ENCODE peak calls at places on chromosome 13, in nine cellular contexts. T is chondrocyte, P is right atrium auricular region, L is PC-3, V is AG09319, X is ascending aorta, B is BJ, F is WTC11, J is tibial nerve. A is an unnamed sample.

GRCh38 chr13:76157926-76158325 is 521.8 kb downstream of the LMO7 start:
- DNase-seq in T (no peak), P (no peak), L (no peak), V (no peak), X (no peak), B (no peak), F (no peak), J (no peak), A (no peak)

GRCh38 chr13:27022571-27023311 is 148.9 kb downstream of the USP12 start:
- DNase-seq in T (no peak), P (no peak), L (peak; percentile 78), V (peak; percentile 66), X (no peak), B (no peak), F (no peak), J (no peak), A (no peak)

GRCh38 chr13:27023385-27023784 is 148.2 kb downstream of the USP12 start:
- DNase-seq in T (no peak), P (no peak), L (no peak), V (no peak), X (no peak), B (no peak), F (no peak), J (no peak), A (no peak)

GRCh38 chr13:40161931-40162330 is 504.5 kb downstream of the FOXO1 start:
- DNase-seq in T (no peak), P (no peak), L (no peak), V (no peak), X (no peak), B (no peak), F (no peak), J (no peak), A (no peak)

GRCh38 chr13:101289764-101290163 is 126.5 kb downstream of the NALCN start:
- DNase-seq in T (no peak), P (no peak), L (no peak), V (no peak), X (no peak), B (no peak), F (peak; percentile 79), J (no peak), A (no peak)

GRCh38 chr13:40190656-40191100 is 475.8 kb downstream of the FOXO1 start:
- DNase-seq in T (no peak), P (peak; percentile 71), L (peak; percentile 33), V (no peak), X (peak; percentile 37), B (peak; percentile 29), F (no peak), J (peak; percentile 31), A (no peak)

GRCh38 chr13:26050568-26051230 is 1.1 kb downstream of the SHISA2 start:
- DNase-seq in T (no peak), P (no peak), L (no peak), V (no peak), X (no peak), B (no peak), F (peak; percentile 72), J (no peak), A (peak; percentile 73)

GRCh38 chr13:63161219-63161618 is 1745.6 kb upstream of the PCDH20 start:
- DNase-seq in T (no peak), P (no peak), L (no peak), V (no peak), X (no peak), B (no peak), F (no peak), J (no peak), A (no peak)

GRCh38 chr13:20945952-20946383 is 43.4 kb upstream of the XPO4 start:
- DNase-seq in T (no peak), P (no peak), L (no peak), V (no peak), X (no peak), B (no peak), F (peak; percentile 39), J (peak; percentile 22), A (no peak)

GRCh38 chr13:47723898-47724297 is 277.2 kb downstream of the SUCLA2 start:
- DNase-seq in T (no peak), P (no peak), L (no peak), V (no peak), X (no peak), B (no peak), F (no peak), J (no peak), A (no peak)

GRCh38 chr13:112990783-112991182 is 21.8 kb downstream of the MCF2L start:
- DNase-seq in T (no peak), P (no peak), L (no peak), V (no peak), X (no peak), B (no peak), F (peak; percentile 62), J (no peak), A (no peak)

GRCh38 chr13:75908137-75908536 is 272.0 kb downstream of the LMO7 start:
- DNase-seq in T (no peak), P (no peak), L (no peak), V (peak; percentile 31), X (no peak), B (no peak), F (no peak), J (no peak), A (no peak)

GRCh38 chr13:90201676-90202425 is 1145.6 kb upstream of the MIR17HG start:
- DNase-seq in T (no peak), P (no peak), L (no peak), V (no peak), X (no peak), B (no peak), F (no peak), J (no peak), A (no peak)

GRCh38 chr13:75432045-75432444 is 49.9 kb downstream of the TBC1D4 start:
- DNase-seq in T (no peak), P (no peak), L (no peak), V (no peak), X (no peak), B (no peak), F (no peak), J (no peak), A (no peak)

GRCh38 chr13:84445776-84446175 is 563.5 kb upstream of the SLITRK1 start:
- DNase-seq in T (no peak), P (no peak), L (no peak), V (no peak), X (no peak), B (no peak), F (no peak), J (no peak), A (no peak)

GRCh38 chr13:31860002-31860401 is 120.7 kb downstream of the RXFP2 start:
- DNase-seq in T (no peak), P (no peak), L (no peak), V (no peak), X (no peak), B (no peak), F (no peak), J (no peak), A (no peak)

GRCh38 chr13:59906413-59907027 is 257.2 kb downstream of the DIAPH3 start:
- DNase-seq in T (no peak), P (no peak), L (peak; percentile 41), V (no peak), X (no peak), B (no peak), F (no peak), J (no peak), A (no peak)
- TF ChIP-seq CTCF in T (peak; percentile 89), P (peak; percentile 62), L (peak; percentile 72), V (peak; percentile 70), X (peak; percentile 62), B (peak; percentile 76), F (no peak), J (no peak), A (peak; percentile 73)

DNA sequence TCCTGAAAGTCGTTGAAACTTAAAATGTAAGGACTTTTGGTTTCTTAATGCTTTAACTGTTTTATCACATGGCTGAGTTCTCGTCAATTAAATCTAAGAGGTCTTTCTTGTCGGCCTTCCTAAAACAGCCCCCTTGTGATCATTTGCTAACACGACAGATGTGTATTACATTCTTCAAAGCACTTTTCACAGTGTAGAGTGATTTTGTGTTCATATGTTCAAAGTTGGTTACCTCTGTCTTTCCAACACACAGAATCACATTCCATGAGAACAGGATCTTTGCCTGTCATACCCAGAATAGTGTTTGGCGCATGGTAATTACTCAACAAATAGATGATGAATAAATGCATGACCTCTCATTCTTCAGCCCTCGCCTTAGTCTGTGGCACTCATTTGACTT is 1.1 kb downstream of the GTF2F2 start:
- DNase-seq in T (no peak), P (no peak), L (peak; percentile 30), V (no peak), X (no peak), B (no peak), F (no peak), J (no peak), A (no peak)
- TF ChIP-seq CTCF in T (peak; percentile 60), P (no peak), L (peak; percentile 42), V (peak; percentile 13), X (no peak), B (peak; percentile 40), F (no peak), J (no peak), A (peak; percentile 57)

DNA sequence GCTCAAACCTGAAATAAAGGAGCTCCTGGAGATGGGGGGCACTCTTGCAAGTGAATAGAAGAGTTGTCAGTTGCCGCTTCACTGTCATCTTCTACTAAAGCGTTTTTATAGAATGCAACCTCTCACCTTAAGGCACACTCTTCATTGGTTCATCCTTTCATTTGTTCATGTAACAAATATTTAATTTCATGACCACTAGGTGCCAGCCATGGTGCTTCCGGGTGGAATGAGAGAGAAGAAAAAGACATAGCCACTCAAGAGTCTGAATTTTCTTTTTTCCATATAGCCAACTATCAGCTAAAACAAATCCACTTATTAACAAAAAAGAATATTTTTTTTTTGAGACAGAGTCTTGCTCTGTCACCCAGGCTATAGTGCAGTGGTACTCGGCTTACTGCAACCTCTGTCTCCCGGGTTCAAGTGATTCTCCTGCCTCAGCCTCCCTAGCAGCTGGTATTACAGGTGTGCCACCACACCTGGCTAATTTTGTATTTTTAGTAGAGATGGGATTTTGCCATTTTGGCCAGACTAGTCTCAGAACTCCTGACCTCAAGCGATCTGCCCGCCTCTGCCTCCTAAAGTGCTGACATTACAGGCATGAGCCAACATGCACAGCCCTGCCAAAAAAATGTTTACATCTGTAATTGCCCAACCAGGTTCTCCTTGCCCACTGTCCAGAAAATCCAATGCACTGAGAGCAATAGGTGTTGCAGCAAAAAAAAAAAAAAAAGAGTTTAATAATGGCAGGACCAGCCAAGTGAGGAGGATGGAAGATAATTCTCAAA is 22.1 kb upstream of the SACS start:
- DNase-seq in T (no peak), P (no peak), L (no peak), V (no peak), X (no peak), B (no peak), F (no peak), J (no peak), A (no peak)
- TF ChIP-seq CTCF in T (peak; percentile 33), P (no peak), L (peak; percentile 30), V (no peak), X (no peak), B (peak; percentile 2), F (no peak), J (no peak), A (no peak)

DNA sequence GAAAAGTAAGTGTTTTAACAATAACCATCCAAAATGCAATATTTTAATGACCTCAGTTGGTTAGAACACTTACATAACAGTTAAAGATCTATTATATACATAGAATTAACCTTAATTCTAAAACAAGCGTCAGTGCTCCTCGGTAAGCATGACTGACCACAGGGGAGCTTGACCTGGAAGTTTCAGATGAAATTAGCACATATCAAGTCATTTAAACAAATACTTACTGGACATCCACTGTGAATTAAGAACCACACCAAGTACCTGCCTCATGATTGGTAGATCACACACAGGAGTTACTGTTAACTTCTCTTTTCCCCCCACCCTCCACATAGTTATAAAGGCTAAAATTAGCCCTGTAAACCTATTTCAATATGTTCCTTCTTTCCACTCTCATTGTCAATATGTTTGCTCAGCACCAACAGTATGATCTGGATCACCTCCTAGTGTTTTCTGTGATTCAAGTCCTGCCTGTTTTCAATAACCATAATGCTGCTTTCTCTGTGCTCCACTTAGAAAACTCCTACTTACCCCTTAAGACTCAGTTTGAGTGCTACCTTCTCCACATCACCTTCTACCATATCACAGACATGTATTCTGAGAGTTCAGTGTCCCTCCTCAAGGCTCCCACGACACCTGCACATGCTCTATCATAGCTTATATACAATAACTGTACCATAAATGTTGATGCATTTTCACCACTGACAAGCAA is 209.0 kb downstream of the VWA8 start:
- DNase-seq in T (no peak), P (no peak), L (no peak), V (no peak), X (no peak), B (no peak), F (no peak), J (no peak), A (no peak)
- TF ChIP-seq CTCF in T (no peak), P (no peak), L (no peak), V (no peak), X (no peak), B (no peak), F (no peak), J (no peak), A (no peak)